ENCODE peak calls at places on chromosome 19, in seven cellular contexts. X is Panc1; V is CD8-positive, alpha-beta T cell; R is lower lobe of right lung; K is psoas muscle; A is aorta; O is right lobe of liver. M is an unnamed sample. For H3K27me3 and H3K9me3, the result is how much of the 10 kb centered on the place peaks cover.

GRCh38 chr19:45876161-45876410 is 9.9 kb downstream of the IRF2BP1 start:
- ATAC-seq in X (no peak), V (peak), R (peak), K (no peak), A (no peak), O (peak), M (no peak)

GRCh38 chr19:42693760-42694350 is 46.4 kb downstream of the PSG3 start:
- ATAC-seq in X (peak), V (no peak), R (no peak), K (no peak), A (no peak), O (peak), M (no peak)

GRCh38 chr19:23075031-23075733 is 41.6 kb upstream of the ZNF730 start:
- ATAC-seq in X (no peak), V (no peak), R (peak), K (no peak), A (peak), O (peak), M (peak)

GRCh38 chr19:29526730-29527499 is 1.1 kb downstream of the VSTM2B start:
- ATAC-seq in X (no peak), V (no peak), R (no peak), K (no peak), A (no peak), O (no peak), M (no peak)

GRCh38 chr19:35049456-35049855 is 7.9 kb downstream of the HPN start:
- ATAC-seq in X (no peak), V (no peak), R (no peak), K (peak), A (no peak), O (no peak), M (no peak)

GRCh38 chr19:7140137-7140536 is 70.6 kb downstream of the ZNF557 start:
- ATAC-seq in X (no peak), V (no peak), R (no peak), K (no peak), A (no peak), O (no peak), M (no peak)

GRCh38 chr19:35142531-35143230 is 374 bp upstream of the FXYD7 start:
- ATAC-seq in X (peak), V (peak), R (peak), K (no peak), A (no peak), O (no peak), M (no peak)

GRCh38 chr19:10780368-10780767 is 55.6 kb downstream of the TMED1 start:
- ATAC-seq in X (no peak), V (no peak), R (peak), K (peak), A (peak), O (peak), M (peak)

GRCh38 chr19:1935484-1936208 is 5.3 kb upstream of the CSNK1G2 start:
- ATAC-seq in X (no peak), V (no peak), R (no peak), K (peak), A (no peak), O (peak), M (no peak)

GRCh38 chr19:47187797-47188196 is 43.2 kb downstream of the BBC3 start:
- ATAC-seq in X (no peak), V (no peak), R (no peak), K (no peak), A (no peak), O (no peak), M (no peak)

GRCh38 chr19:48400018-48400742 is 6.7 kb downstream of the GRIN2D start:
- ATAC-seq in X (peak), V (peak), R (peak), K (peak), A (peak), O (peak), M (peak)

GRCh38 chr19:19403373-19403901 is 2.0 kb upstream of the GATAD2A start:
- ATAC-seq in X (no peak), V (no peak), R (peak), K (peak), A (no peak), O (no peak), M (no peak)

GRCh38 chr19:37963190-37963947 is 56.4 kb downstream of the SIPA1L3 start:
- ATAC-seq in X (no peak), V (no peak), R (no peak), K (no peak), A (peak), O (no peak), M (no peak)

GRCh38 chr19:28726533-28726932 is 486.4 kb downstream of the UQCRFS1 start:
- ATAC-seq in X (no peak), V (no peak), R (no peak), K (no peak), A (no peak), O (no peak), M (no peak)

GRCh38 chr19:47609885-47610545 is 1.1 kb downstream of the BICRA start:
- ATAC-seq in X (peak), V (peak), R (peak), K (peak), A (peak), O (peak), M (no peak)

GRCh38 chr19:48795055-48795854 is 15.6 kb downstream of the BCAT2 start:
- ATAC-seq in X (peak), V (peak), R (peak), K (peak), A (peak), O (peak), M (peak)

GRCh38 chr19:7294571-7295212 is 478 bp upstream of the INSR start:
- ATAC-seq in X (peak), V (no peak), R (peak), K (peak), A (peak), O (peak), M (peak)

GRCh38 chr19:45955905-45956608 is 17.6 kb downstream of the NOVA2 start:
- ATAC-seq in X (no peak), V (no peak), R (peak), K (peak), A (peak), O (peak), M (peak)

GRCh38 chr19:29003641-29004409 is 209.1 kb downstream of the UQCRFS1 start:
- ATAC-seq in X (no peak), V (no peak), R (no peak), K (no peak), A (peak), O (no peak), M (peak)

GRCh38 chr19:33395561-33396550 is 22.3 kb downstream of the CEBPG start:
- ATAC-seq in X (no peak), V (no peak), R (peak), K (peak), A (no peak), O (no peak), M (no peak)

GRCh38 chr19:34661357-34661756 is 15.6 kb downstream of the SCGB2B2 start:
- ATAC-seq in X (no peak), V (no peak), R (peak), K (no peak), A (peak), O (peak), M (no peak)

GRCh38 chr19:38433268-38433733 is at the start of gene RYR1:
- ATAC-seq in X (peak), V (peak), R (peak), K (peak), A (peak), O (peak), M (peak)

GRCh38 chr19:2221250-2221831 is 14.8 kb downstream of the PLEKHJ1 start:
- ATAC-seq in X (peak), V (no peak), R (no peak), K (no peak), A (no peak), O (no peak), M (peak)

GRCh38 chr19:35017507-35017906 is 12.8 kb upstream of the SCN1B start:
- ATAC-seq in X (no peak), V (no peak), R (no peak), K (no peak), A (no peak), O (peak), M (no peak)

GRCh38 chr19:38409631-38410133 is 6.8 kb downstream of the FAM98C start:
- ATAC-seq in X (peak), V (no peak), R (no peak), K (peak), A (no peak), O (peak), M (no peak)

GRCh38 chr19:29527500-29528328 is 1.9 kb downstream of the VSTM2B start:
- ATAC-seq in X (peak), V (no peak), R (no peak), K (no peak), A (no peak), O (no peak), M (no peak)

GRCh38 chr19:40302224-40303011 is 17.3 kb upstream of the AKT2 start:
- ATAC-seq in X (no peak), V (no peak), R (no peak), K (no peak), A (no peak), O (no peak), M (no peak)

GRCh38 chr19:54521022-54521859 is 18.6 kb downstream of the LAIR2 start:
- ATAC-seq in X (no peak), V (no peak), R (no peak), K (no peak), A (no peak), O (no peak), M (no peak)
- H3K27me3 ChIP-seq in X (under half), V (under half), R (under half), K (under half), A (under half), O (under half), M (under half)

DNA sequence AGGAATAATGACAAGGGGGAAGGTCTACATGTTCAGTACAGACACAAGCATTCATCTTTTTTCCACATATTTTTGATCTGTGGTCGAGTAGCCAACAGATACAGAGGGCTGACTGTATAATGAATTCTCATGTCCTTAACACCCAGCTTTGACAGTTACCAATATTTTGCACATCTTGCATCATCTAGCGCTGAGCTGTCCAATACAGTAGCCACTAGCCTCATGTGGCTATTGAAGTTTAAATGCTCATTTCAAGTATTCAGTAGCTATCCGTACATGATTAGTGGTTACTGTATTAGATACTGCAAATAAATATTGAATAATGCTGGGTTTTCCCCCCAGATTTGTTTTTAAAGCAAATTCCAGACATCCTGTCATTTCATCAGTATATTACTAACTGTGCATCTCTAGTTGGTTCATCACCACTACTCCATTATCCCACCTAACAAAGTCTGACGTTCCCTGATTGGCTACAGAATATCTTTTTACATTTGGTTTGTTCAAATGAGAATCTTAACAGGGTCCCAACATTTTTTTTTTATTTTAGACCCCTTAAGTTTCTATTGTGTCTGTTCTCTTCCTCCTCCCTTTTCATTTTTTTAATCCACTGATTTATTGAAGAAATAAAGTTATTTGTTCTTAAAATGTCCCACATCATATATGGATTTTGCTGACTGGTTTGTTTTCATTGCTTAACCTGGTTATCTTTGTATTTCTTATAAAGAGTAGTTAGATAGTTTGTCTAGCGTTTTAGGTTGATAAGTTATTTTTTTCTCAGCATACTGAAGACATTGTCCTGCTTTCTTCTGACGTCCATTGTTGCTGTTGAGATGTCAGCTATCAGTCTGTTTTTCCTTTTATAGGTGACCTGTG is 8.2 kb downstream of the ZNF177 start:
- ATAC-seq in X (no peak), V (no peak), R (no peak), K (no peak), A (no peak), O (no peak), M (no peak)
- H3K9me3 ChIP-seq in X (under half), V (under half), R (half or more), K (half or more), A (under half), O (half or more), M (under half)

GRCh38 chr19:4570423-4570822 is 10.9 kb upstream of the SEMA6B start:
- ATAC-seq in X (no peak), V (no peak), R (no peak), K (no peak), A (no peak), O (no peak), M (no peak)
- H3K27ac ChIP-seq in X (no peak), V (no peak), R (no peak), K (no peak), A (no peak), O (no peak), M (no peak)

GRCh38 chr19:13060964-13061927 is 41.4 kb downstream of the LYL1 start:
- ATAC-seq in X (peak), V (peak), R (peak), K (peak), A (peak), O (peak), M (peak)
- H3K27me3 ChIP-seq in X (under half), V (under half), R (under half), K (under half), A (under half), O (under half), M (under half)

DNA sequence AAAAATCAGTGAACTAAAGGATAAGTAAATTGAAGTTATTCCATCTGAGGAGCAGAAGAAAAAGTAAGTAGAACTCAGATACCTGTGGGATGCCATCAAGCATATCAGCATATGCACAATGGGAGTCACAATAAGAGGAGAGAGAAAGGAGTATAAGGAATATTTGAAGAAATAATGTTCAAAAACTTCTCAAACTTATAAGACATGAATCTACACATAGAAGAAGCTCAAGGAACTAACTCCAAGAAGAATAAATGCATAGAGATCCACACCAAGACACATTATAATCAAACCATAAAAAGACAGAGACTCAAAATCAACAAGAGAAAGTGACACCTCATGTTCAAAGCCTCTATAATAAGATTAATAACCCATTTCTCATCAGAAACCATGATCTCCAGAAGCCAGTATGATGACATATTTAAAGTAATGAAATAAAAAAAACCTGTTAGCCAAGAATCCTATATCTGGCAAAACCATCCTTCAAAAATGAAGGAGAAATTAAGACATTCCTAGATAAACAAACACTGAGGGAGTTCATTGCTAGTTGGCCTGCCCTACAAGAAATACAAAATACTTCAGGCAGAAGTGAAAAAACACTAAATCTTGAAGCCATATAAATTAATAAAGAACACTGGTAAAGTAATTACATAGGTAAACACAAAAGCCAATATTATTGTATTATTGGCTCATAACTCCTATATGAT is 3.8 kb upstream of the ZNF233 start:
- ATAC-seq in X (no peak), V (no peak), R (no peak), K (no peak), A (no peak), O (no peak), M (no peak)
- H3K9me3 ChIP-seq in X (under half), V (under half), R (half or more), K (half or more), A (under half), O (under half), M (half or more)

DNA sequence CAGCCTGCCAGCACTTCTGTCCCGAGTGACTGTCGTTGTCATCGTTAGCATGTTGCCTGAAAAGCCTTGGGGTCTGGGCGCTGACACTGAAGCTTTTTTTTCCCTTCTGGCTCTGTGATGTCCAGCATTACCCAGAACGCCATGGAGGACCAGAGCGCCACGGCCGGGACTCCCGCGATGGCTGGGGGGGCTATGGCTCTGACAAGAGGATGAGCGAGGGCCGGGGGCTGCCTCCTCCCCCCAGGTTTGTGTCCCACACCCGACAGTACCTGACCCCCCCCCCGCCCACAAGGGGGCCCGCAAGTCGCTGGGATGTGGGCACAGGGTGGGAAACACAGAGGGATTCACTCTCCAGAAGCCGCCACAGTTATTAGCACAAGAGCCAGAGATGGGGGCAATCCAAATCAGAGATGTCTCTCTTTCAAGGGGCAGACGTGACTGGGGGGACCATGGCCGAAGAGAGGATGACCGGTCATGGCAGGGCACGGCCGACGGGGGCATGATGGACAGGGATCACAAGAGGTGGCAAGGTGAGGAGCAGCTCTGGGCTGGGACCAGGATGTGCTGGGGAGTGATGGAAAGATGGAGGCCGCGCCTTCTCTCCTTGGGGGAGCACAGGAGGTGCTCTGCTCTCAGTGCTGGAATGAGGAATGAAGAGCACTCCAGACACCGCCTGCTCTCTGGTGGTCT is 13.2 kb downstream of the MICOS13 start:
- ATAC-seq in X (peak), V (no peak), R (no peak), K (no peak), A (no peak), O (no peak), M (no peak)
- H3K27ac ChIP-seq in X (no peak), V (no peak), R (no peak), K (no peak), A (no peak), O (no peak), M (no peak)

DNA sequence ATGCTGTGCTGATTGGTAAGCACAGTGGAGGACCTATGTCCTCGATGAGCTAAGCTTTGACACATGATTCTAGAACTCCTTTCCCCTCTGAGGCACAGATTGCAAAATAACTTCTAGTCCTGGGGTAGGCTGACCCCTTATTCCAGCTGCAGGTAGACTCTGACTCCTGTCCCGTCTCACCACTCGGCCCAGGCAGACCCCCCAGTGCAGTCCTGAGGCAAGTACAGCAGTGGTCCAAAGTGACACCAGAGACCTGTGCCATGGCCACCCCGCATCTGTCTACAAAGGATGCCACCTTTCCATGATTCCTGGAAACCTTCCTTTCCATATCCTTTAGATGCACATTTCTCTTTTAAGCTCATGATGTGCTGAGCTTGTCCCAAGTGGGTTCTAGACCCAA is 482.5 kb downstream of the ZNF536 start:
- ATAC-seq in X (no peak), V (no peak), R (no peak), K (no peak), A (no peak), O (no peak), M (no peak)
- H3K27me3 ChIP-seq in X (under half), V (under half), R (under half), K (under half), A (under half), O (under half), M (under half)